ENCODE peak calls at places on chromosome 5, in ten cellular contexts. W is frontal cortex; V is NCI-H2029; P is glomerular endothelial cell; B is stimulated activated CD4-positive, alpha-beta T cell treated with anti-CD3 and anti-CD28 coated beads, Interleukin-2, amount 100 ng/mL, for 24 hours; S is fibroblast of lung; I is GM20000; O is effector memory CD8-positive, alpha-beta T cell; Y is NCI-H345; H is naive thymus-derived CD8-positive, alpha-beta T cell. R is an unnamed sample.

GRCh38 chr5:142976861-142977260 is 206.7 kb downstream of the ARHGAP26 start:
- DNase-seq in W (no peak), V (no peak), P (no peak), B (no peak), S (peak; percentile 34), I (no peak), O (no peak), Y (no peak), H (no peak), R (no peak)

GRCh38 chr5:154896562-154896919 is 38.1 kb downstream of the CNOT8 start:
- DNase-seq in W (no peak), V (no peak), P (no peak), B (no peak), S (no peak), I (no peak), O (no peak), Y (no peak), H (no peak), R (no peak)

GRCh38 chr5:9781882-9782281 is 151.7 kb upstream of the TAS2R1 start:
- DNase-seq in W (no peak), V (no peak), P (no peak), B (no peak), S (peak; percentile 9), I (no peak), O (no peak), Y (no peak), H (no peak), R (no peak)

GRCh38 chr5:178114325-178115135 is 1.2 kb downstream of the N4BP3 start:
- DNase-seq in W (no peak), V (no peak), P (no peak), B (peak; percentile 39), S (no peak), I (no peak), O (peak; percentile 75), Y (no peak), H (peak; percentile 62), R (no peak)

GRCh38 chr5:135877570-135878155 is 18.0 kb downstream of the IL9 start:
- DNase-seq in W (no peak), V (no peak), P (no peak), B (no peak), S (no peak), I (no peak), O (no peak), Y (no peak), H (no peak), R (no peak)

GRCh38 chr5:172591636-172592035 is 49.4 kb upstream of the NEURL1B start:
- DNase-seq in W (no peak), V (no peak), P (no peak), B (no peak), S (no peak), I (no peak), O (no peak), Y (no peak), H (no peak), R (no peak)

GRCh38 chr5:36669015-36669651 is 62.7 kb downstream of the SLC1A3 start:
- DNase-seq in W (no peak), V (no peak), P (no peak), B (no peak), S (peak; percentile 60), I (no peak), O (no peak), Y (no peak), H (no peak), R (no peak)

GRCh38 chr5:59799668-59800374 is 93.7 kb downstream of the PDE4D start:
- DNase-seq in W (no peak), V (peak; percentile 38), P (no peak), B (no peak), S (no peak), I (no peak), O (peak; percentile 21), Y (peak; percentile 67), H (peak; percentile 53), R (peak; percentile 84)

GRCh38 chr5:2883771-2884170 is 132.3 kb upstream of the IRX2 start:
- DNase-seq in W (no peak), V (no peak), P (no peak), B (no peak), S (no peak), I (no peak), O (no peak), Y (no peak), H (no peak), R (no peak)

GRCh38 chr5:178839319-178839704 is 20.4 kb upstream of the ZNF354B start:
- DNase-seq in W (no peak), V (peak; percentile 31), P (no peak), B (peak; percentile 45), S (no peak), I (no peak), O (peak; percentile 34), Y (peak; percentile 62), H (peak; percentile 54), R (peak; percentile 20)

GRCh38 chr5:151158287-151158661 is 695 bp upstream of the ANXA6 start:
- DNase-seq in W (no peak), V (no peak), P (no peak), B (no peak), S (peak; percentile 63), I (peak; percentile 53), O (no peak), Y (no peak), H (no peak), R (no peak)

GRCh38 chr5:117769877-117770276 is 1195.3 kb upstream of the SEMA6A start:
- DNase-seq in W (no peak), V (no peak), P (no peak), B (no peak), S (no peak), I (no peak), O (no peak), Y (no peak), H (no peak), R (no peak)

GRCh38 chr5:119257613-119258012 is 98.2 kb upstream of the TNFAIP8 start:
- DNase-seq in W (no peak), V (no peak), P (no peak), B (no peak), S (no peak), I (no peak), O (no peak), Y (no peak), H (no peak), R (no peak)

GRCh38 chr5:168869615-168870227 is 290.6 kb upstream of the PANK3 start:
- DNase-seq in W (no peak), V (no peak), P (no peak), B (no peak), S (peak; percentile 32), I (no peak), O (no peak), Y (no peak), H (no peak), R (no peak)

GRCh38 chr5:116476903-116477537 is 97.6 kb downstream of the SEMA6A start:
- DNase-seq in W (no peak), V (no peak), P (no peak), B (no peak), S (peak; percentile 21), I (no peak), O (no peak), Y (no peak), H (no peak), R (no peak)

GRCh38 chr5:101482931-101483330 is 579.8 kb upstream of the ST8SIA4 start:
- DNase-seq in W (no peak), V (no peak), P (no peak), B (no peak), S (no peak), I (no peak), O (no peak), Y (no peak), H (no peak), R (no peak)

GRCh38 chr5:153523196-153523595 is 32.7 kb downstream of the GRIA1 start:
- DNase-seq in W (no peak), V (no peak), P (no peak), B (no peak), S (peak; percentile 76), I (no peak), O (no peak), Y (no peak), H (no peak), R (peak; percentile 39)

GRCh38 chr5:3119435-3119834 is 368.0 kb upstream of the IRX2 start:
- DNase-seq in W (no peak), V (no peak), P (no peak), B (no peak), S (no peak), I (no peak), O (no peak), Y (no peak), H (no peak), R (no peak)

GRCh38 chr5:116296335-116297072 is 211.7 kb downstream of the COMMD10 start:
- DNase-seq in W (no peak), V (no peak), P (no peak), B (no peak), S (no peak), I (no peak), O (no peak), Y (no peak), H (no peak), R (no peak)

GRCh38 chr5:96146675-96147074 is 185.0 kb upstream of the ELL2 start:
- DNase-seq in W (no peak), V (no peak), P (no peak), B (no peak), S (peak; percentile 78), I (peak; percentile 10), O (no peak), Y (no peak), H (no peak), R (peak; percentile 76)

GRCh38 chr5:149345892-149346222 is 558 bp downstream of the GRPEL2 start:
- DNase-seq in W (no peak), V (no peak), P (no peak), B (no peak), S (peak; percentile 50), I (no peak), O (no peak), Y (peak; percentile 13), H (no peak), R (peak; percentile 69)

GRCh38 chr5:33311893-33312292 is 128.9 kb upstream of the TARS1 start:
- DNase-seq in W (no peak), V (no peak), P (no peak), B (no peak), S (peak; percentile 99), I (no peak), O (no peak), Y (no peak), H (no peak), R (peak; percentile 68)

GRCh38 chr5:100900796-100901731 is 2.0 kb downstream of the ST8SIA4 start:
- DNase-seq in W (no peak), V (peak; percentile 45), P (no peak), B (peak; percentile 92), S (peak; percentile 71), I (peak; percentile 70), O (peak; percentile 87), Y (peak; percentile 73), H (peak; percentile 89), R (peak; percentile 51)

GRCh38 chr5:134145061-134145757 is 30.7 kb downstream of the TCF7 start:
- DNase-seq in W (no peak), V (no peak), P (no peak), B (no peak), S (no peak), I (no peak), O (peak; percentile 12), Y (no peak), H (no peak), R (no peak)

GRCh38 chr5:34511915-34512314 is 144.2 kb upstream of the RAI14 start:
- DNase-seq in W (no peak), V (no peak), P (no peak), B (no peak), S (no peak), I (no peak), O (no peak), Y (no peak), H (no peak), R (peak; percentile 61)

GRCh38 chr5:52996966-52997365 is 7.8 kb downstream of the ITGA2 start:
- DNase-seq in W (no peak), V (no peak), P (no peak), B (no peak), S (no peak), I (no peak), O (no peak), Y (no peak), H (no peak), R (no peak)

GRCh38 chr5:56459978-56460377 is 226.8 kb upstream of the ANKRD55 start:
- DNase-seq in W (no peak), V (no peak), P (no peak), B (no peak), S (no peak), I (no peak), O (no peak), Y (no peak), H (no peak), R (no peak)

GRCh38 chr5:134223406-134224251 is 2.2 kb downstream of the PPP2CA start:
- DNase-seq in W (no peak), V (no peak), P (no peak), B (no peak), S (peak; percentile 36), I (no peak), O (no peak), Y (no peak), H (no peak), R (peak; percentile 56)